ENCODE peak calls at places on chromosomes 7 and 10, in four cellular contexts. N is IMR-90, P is H1, F is neuronal stem cell. X is an unnamed sample.

GRCh38 chr7:137484326-137484725 is 140.8 kb upstream of the PTN start:
- DNase-seq in N (peak; percentile 24), P (no peak), F (peak; percentile 18), X (no peak)

GRCh38 chr10:121154310-121154709 is 303.1 kb downstream of the WDR11 start:
- DNase-seq in N (no peak), P (no peak), F (no peak), X (no peak)

GRCh38 chr10:59000162-59000825 is 176.1 kb upstream of the PHYHIPL start:
- DNase-seq in N (no peak), P (no peak), F (no peak), X (no peak)

GRCh38 chr10:119714484-119714816 is 11.4 kb upstream of the INPP5F start:
- DNase-seq in N (no peak), P (no peak), F (no peak), X (no peak)

GRCh38 chr10:47303866-47304265 is 3.9 kb downstream of the GDF10 start:
- DNase-seq in N (no peak), P (no peak), F (no peak), X (no peak)

GRCh38 chr10:31121074-31121685 is 89.5 kb upstream of the ZNF438 start:
- DNase-seq in N (peak; percentile 31), P (peak; percentile 14), F (no peak), X (no peak)

GRCh38 chr7:127791790-127792189 is 139.8 kb downstream of the SND1 start:
- DNase-seq in N (peak; percentile 59), P (no peak), F (no peak), X (no peak)

GRCh38 chr10:127872011-127872741 is 20.6 kb downstream of the CLRN3 start:
- DNase-seq in N (peak; percentile 1), P (peak; percentile 27), F (no peak), X (no peak)

GRCh38 chr7:1372671-1373379 is 86.4 kb downstream of the MICALL2 start:
- DNase-seq in N (no peak), P (no peak), F (no peak), X (no peak)

GRCh38 chr10:43000651-43001426 is 76.0 kb upstream of the RET start:
- DNase-seq in N (no peak), P (no peak), F (no peak), X (no peak)

GRCh38 chr7:1087952-1088920 is at the start of gene GPER1:
- DNase-seq in N (peak; percentile 24), P (peak; percentile 67), F (peak; percentile 32), X (no peak)

GRCh38 chr7:69598081-69598486 is at the start of gene AUTS2:
- DNase-seq in N (peak; percentile 43), P (peak; percentile 85), F (peak; percentile 94), X (peak; percentile 46)

GRCh38 chr7:10860516-10860915 is 113.2 kb upstream of the PHF14 start:
- DNase-seq in N (no peak), P (no peak), F (no peak), X (no peak)

GRCh38 chr10:114332808-114333207 is 71.5 kb downstream of the AFAP1L2 start:
- DNase-seq in N (no peak), P (no peak), F (no peak), X (no peak)

GRCh38 chr7:480531-481218 is 39.0 kb downstream of the PDGFA start:
- DNase-seq in N (no peak), P (peak; percentile 58), F (no peak), X (no peak)

GRCh38 chr7:18402488-18403183 is 92.9 kb upstream of the HDAC9 start:
- DNase-seq in N (peak; percentile 88), P (no peak), F (no peak), X (peak; percentile 23)

GRCh38 chr7:115975766-115976165 is 54.8 kb downstream of the TFEC start:
- DNase-seq in N (no peak), P (no peak), F (no peak), X (peak; percentile 77)

GRCh38 chr7:22647451-22648257 is 79.3 kb upstream of the IL6 start:
- DNase-seq in N (peak; percentile 98), P (no peak), F (no peak), X (peak; percentile 40)

GRCh38 chr10:79413196-79413595 is 32.2 kb downstream of the ZCCHC24 start:
- DNase-seq in N (peak; percentile 41), P (no peak), F (no peak), X (no peak)

GRCh38 chr7:91082854-91083495 is 181.3 kb upstream of the FZD1 start:
- DNase-seq in N (peak; percentile 62), P (no peak), F (peak; percentile 11), X (peak; percentile 39)

GRCh38 chr7:70512144-70512543 is 619.8 kb upstream of the GALNT17 start:
- DNase-seq in N (no peak), P (no peak), F (no peak), X (no peak)

GRCh38 chr10:109975251-109975650 is 32.5 kb upstream of the ADD3 start:
- DNase-seq in N (no peak), P (no peak), F (no peak), X (no peak)

GRCh38 chr10:13475124-13475523 is 53.7 kb downstream of the BEND7 start:
- DNase-seq in N (no peak), P (no peak), F (no peak), X (no peak)

GRCh38 chr10:31071232-31071999 is 39.8 kb upstream of the ZNF438 start:
- DNase-seq in N (peak; percentile 62), P (no peak), F (no peak), X (peak; percentile 6)

GRCh38 chr10:8400151-8400550 is 345.7 kb downstream of the GATA3 start:
- DNase-seq in N (no peak), P (no peak), F (no peak), X (no peak)

GRCh38 chr10:71708897-71709882 is 10.4 kb downstream of the C10orf105 start:
- DNase-seq in N (no peak), P (no peak), F (no peak), X (no peak)

GRCh38 chr7:25619963-25620799 is 391.9 kb upstream of the NPVF start:
- DNase-seq in N (no peak), P (no peak), F (no peak), X (no peak)

GRCh38 chr10:93235686-93236085 is 162.0 kb downstream of the CYP26A1 start:
- DNase-seq in N (peak; percentile 41), P (no peak), F (no peak), X (peak; percentile 52)

GRCh38 chr10:84118395-84119006 is 20.8 kb upstream of the GHITM start:
- DNase-seq in N (no peak), P (no peak), F (no peak), X (peak; percentile 10)

GRCh38 chr10:124018886-124019525 is 74.4 kb downstream of the CHST15 start:
- DNase-seq in N (no peak), P (no peak), F (no peak), X (no peak)

GRCh38 chr7:153331427-153331826 is 571.9 kb downstream of the ACTR3B start:
- DNase-seq in N (no peak), P (no peak), F (no peak), X (no peak)

GRCh38 chr7:85184599-85185354 is 2.1 kb downstream of the SEMA3D start:
- DNase-seq in N (peak; percentile 37), P (peak; percentile 54), F (peak; percentile 35), X (no peak)

GRCh38 chr7:7014827-7015610 is 167.3 kb upstream of the C1GALT1 start:
- DNase-seq in N (no peak), P (no peak), F (no peak), X (no peak)

GRCh38 chr7:94146408-94146807 is 142.3 kb upstream of the BET1 start:
- DNase-seq in N (peak; percentile 87), P (no peak), F (no peak), X (no peak)

GRCh38 chr7:115548756-115549155 is 481.8 kb downstream of the TFEC start:
- DNase-seq in N (no peak), P (no peak), F (no peak), X (no peak)

DNA sequence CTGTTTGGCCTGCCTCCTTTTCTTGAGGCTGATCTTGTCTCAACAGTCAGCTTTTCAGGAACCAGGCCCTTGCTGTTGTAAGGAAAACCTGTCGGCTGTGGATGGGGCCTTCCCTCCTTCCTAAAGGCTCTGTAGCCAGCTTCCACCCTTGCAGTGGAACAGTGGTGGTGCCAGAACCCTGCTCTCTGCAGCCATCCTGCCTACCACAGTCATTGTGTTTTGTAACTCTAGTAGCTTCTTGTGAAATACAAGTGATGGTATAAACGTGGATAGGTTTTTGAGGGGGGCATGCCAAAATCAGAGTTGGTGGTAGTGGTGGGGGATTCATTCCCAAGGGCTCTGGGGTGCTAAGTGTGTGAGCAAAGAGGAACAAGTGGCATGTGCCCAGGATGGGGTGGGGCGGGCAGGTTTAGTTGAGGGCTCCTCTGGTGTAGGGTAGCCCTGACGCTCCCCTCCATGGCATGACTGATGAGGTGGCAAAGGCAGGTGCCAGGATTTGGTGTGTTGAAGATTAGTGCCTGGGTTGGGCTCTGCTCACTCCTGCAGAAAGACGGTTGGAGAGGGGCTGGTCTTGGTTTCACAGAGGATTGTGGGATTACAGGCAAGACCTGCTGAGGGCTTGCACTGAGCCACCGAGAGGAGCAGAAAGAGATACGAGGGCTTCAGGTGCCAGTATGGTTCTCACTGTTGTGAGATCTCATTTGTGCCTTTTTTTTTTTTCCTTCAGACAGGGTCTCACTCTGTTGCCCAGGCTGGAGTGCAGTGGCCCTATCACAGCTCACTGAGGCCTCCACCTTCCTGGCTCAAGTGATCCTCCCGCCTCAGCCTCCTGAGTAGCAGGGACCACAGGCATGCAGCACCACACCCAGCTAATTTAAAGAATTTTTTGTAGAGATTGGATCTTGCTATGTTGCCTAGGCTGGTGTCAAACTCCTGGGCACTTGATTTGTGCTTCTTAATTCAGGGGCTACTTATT is 7.4 kb downstream of the TSPAN14 start:
- DNase-seq in N (no peak), P (no peak), F (no peak), X (peak; percentile 45)
- H3K27ac ChIP-seq in N (peak overlapping the region; percentile 18), P (peak overlapping the region; percentile 41), F (peak overlapping the region; percentile 24), X (peak overlapping the region; percentile 83)

GRCh38 chr10:81031774-81032173 is 494.1 kb downstream of the SH2D4B start:
- DNase-seq in N (no peak), P (no peak), F (no peak), X (no peak)

GRCh38 chr10:81027223-81027622 is 489.5 kb downstream of the SH2D4B start:
- DNase-seq in N (no peak), P (no peak), F (no peak), X (no peak)

GRCh38 chr10:81021428-81022129 is 483.9 kb downstream of the SH2D4B start:
- DNase-seq in N (no peak), P (no peak), F (no peak), X (no peak)

DNA sequence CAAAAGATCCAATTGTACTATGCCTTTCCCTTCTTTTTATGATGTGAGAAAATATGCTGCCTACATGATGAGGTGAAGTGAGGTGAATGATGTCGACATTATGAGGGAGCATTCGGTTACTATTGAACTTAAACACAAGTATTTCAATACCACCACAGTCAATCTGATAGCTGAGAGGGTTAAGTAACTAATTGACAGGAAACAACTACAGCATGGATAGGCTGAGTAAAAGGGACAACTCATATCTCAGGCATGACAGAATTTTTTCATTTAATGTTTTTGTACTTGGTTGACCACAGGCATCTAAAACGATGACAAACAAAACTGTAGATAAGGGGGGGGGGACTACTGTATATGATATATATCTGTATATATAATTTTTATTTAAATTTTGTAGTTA is 488.9 kb downstream of the SH2D4B start:
- DNase-seq in N (no peak), P (no peak), F (no peak), X (no peak)
- H3K4ac ChIP-seq in N (no peak overlapping the region), P (no peak overlapping the region), F (no peak overlapping the region), X (no peak overlapping the region)

DNA sequence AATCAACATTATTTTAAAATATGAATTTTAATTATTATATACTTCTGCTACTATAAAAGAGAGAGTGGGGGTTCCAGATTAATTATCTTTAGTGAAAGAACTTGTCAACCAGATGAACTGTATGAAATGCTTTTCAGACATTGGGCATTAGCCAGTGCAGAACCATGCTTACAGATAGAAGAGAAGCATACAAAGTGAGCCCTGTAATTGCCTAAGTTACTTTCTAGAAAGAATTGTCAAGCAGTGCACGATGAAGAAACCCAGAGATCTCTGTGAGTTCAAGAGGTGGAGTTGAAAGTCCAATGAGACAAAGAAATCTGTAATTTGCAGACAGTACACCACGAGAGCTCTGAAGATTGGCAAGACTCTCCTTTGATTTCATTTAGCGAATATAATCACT is 166.7 kb downstream of the CDC14C start:
- DNase-seq in N (no peak), P (no peak), F (no peak), X (no peak)
- H3K27ac ChIP-seq in N (no peak overlapping the region), P (no peak overlapping the region), F (no peak overlapping the region), X (no peak overlapping the region)

GRCh38 chr7:32958046-32959025 is 1.1 kb downstream of the FKBP9 start:
- DNase-seq in N (peak; percentile 59), P (peak; percentile 47), F (no peak), X (no peak)
- H3K4ac ChIP-seq in N (peak overlapping the region; percentile 92), P (no peak overlapping the region), F (peak overlapping the region; percentile 6), X (peak overlapping the region; percentile 14)